ENCODE peak calls at places on chromosomes 4 and X, in six cellular contexts. One of them, this sample, is unnamed.

GRCh38 chrX:110847334-110847733 is 51.7 kb upstream of the CHRDL1 start:
- DNase-seq in kidney epithelial cell: no peak
- DNase-seq in left lung: no peak
- DNase-seq in cardiac muscle cell: peak; percentile 81
- DNase-seq in IMR-90: peak; percentile 63
- DNase-seq in tibial artery: no peak
- DNase-seq in this sample: no peak

GRCh38 chr4:145909331-145909730 is 29.3 kb downstream of the ZNF827 start:
- DNase-seq in kidney epithelial cell: no peak
- DNase-seq in IMR-90: no peak
- DNase-seq in tibial artery: no peak
- DNase-seq in cardiac muscle cell: peak; percentile 64
- DNase-seq in left lung: peak; percentile 77
- DNase-seq in this sample: no peak

GRCh38 chr4:150305995-150306394 is 227.8 kb downstream of the DCLK2 start:
- DNase-seq in cardiac muscle cell: no peak
- DNase-seq in left lung: no peak
- DNase-seq in kidney epithelial cell: no peak
- DNase-seq in tibial artery: no peak
- DNase-seq in IMR-90: peak; percentile 55
- DNase-seq in this sample: peak; percentile 39

GRCh38 chr4:7761720-7762119 is 177.9 kb downstream of the AFAP1 start:
- DNase-seq in kidney epithelial cell: no peak
- DNase-seq in IMR-90: peak; percentile 34
- DNase-seq in left lung: peak; percentile 52
- DNase-seq in cardiac muscle cell: peak; percentile 85
- DNase-seq in tibial artery: peak; percentile 89
- DNase-seq in this sample: no peak

GRCh38 chrX:66163849-66164401 is at the start of gene HEPH:
- DNase-seq in kidney epithelial cell: no peak
- DNase-seq in left lung: no peak
- DNase-seq in tibial artery: no peak
- DNase-seq in IMR-90: peak; percentile 34
- DNase-seq in cardiac muscle cell: peak; percentile 58
- DNase-seq in this sample: no peak

GRCh38 chrX:32673193-32673592 is 538.2 kb downstream of the DMD start:
- DNase-seq in IMR-90: peak; percentile 7
- DNase-seq in cardiac muscle cell: peak; percentile 17
- DNase-seq in left lung: no peak
- DNase-seq in kidney epithelial cell: no peak
- DNase-seq in tibial artery: no peak
- DNase-seq in this sample: no peak

GRCh38 chrX:106415276-106415895 is 196.4 kb upstream of the RADX start:
- DNase-seq in left lung: no peak
- DNase-seq in IMR-90: peak; percentile 13
- DNase-seq in tibial artery: no peak
- DNase-seq in cardiac muscle cell: peak; percentile 38
- DNase-seq in kidney epithelial cell: no peak
- DNase-seq in this sample: no peak

GRCh38 chr4:127503111-127503510 is 129.6 kb upstream of the INTU start:
- DNase-seq in tibial artery: no peak
- DNase-seq in kidney epithelial cell: no peak
- DNase-seq in cardiac muscle cell: no peak
- DNase-seq in left lung: no peak
- DNase-seq in IMR-90: peak; percentile 46
- DNase-seq in this sample: peak; percentile 62

GRCh38 chr4:152259866-152260265 is 276.0 kb downstream of the FBXW7 start:
- DNase-seq in left lung: no peak
- DNase-seq in kidney epithelial cell: peak; percentile 74
- DNase-seq in cardiac muscle cell: no peak
- DNase-seq in IMR-90: peak; percentile 77
- DNase-seq in tibial artery: no peak
- DNase-seq in this sample: no peak

GRCh38 chr4:48227662-48228061 is 42.0 kb downstream of the TEC start:
- DNase-seq in IMR-90: no peak
- DNase-seq in kidney epithelial cell: no peak
- DNase-seq in left lung: no peak
- DNase-seq in tibial artery: no peak
- DNase-seq in cardiac muscle cell: no peak
- DNase-seq in this sample: no peak

GRCh38 chrX:154541896-154542722 is 4.5 kb downstream of the G6PD start:
- DNase-seq in kidney epithelial cell: peak; percentile 51
- DNase-seq in cardiac muscle cell: no peak
- DNase-seq in IMR-90: peak; percentile 94
- DNase-seq in left lung: peak; percentile 69
- DNase-seq in tibial artery: peak; percentile 94
- DNase-seq in this sample: peak; percentile 82

GRCh38 chr4:19580090-19580489 is 671.6 kb upstream of the SLIT2 start:
- DNase-seq in kidney epithelial cell: no peak
- DNase-seq in left lung: no peak
- DNase-seq in cardiac muscle cell: no peak
- DNase-seq in tibial artery: no peak
- DNase-seq in IMR-90: peak; percentile 32
- DNase-seq in this sample: peak; percentile 14

GRCh38 chr4:105998210-105998609 is 102.9 kb downstream of the NPNT start:
- DNase-seq in left lung: no peak
- DNase-seq in IMR-90: no peak
- DNase-seq in tibial artery: no peak
- DNase-seq in kidney epithelial cell: peak; percentile 50
- DNase-seq in cardiac muscle cell: no peak
- DNase-seq in this sample: no peak

GRCh38 chr4:145930592-145930991 is 8.0 kb downstream of the ZNF827 start:
- DNase-seq in left lung: no peak
- DNase-seq in tibial artery: no peak
- DNase-seq in IMR-90: no peak
- DNase-seq in kidney epithelial cell: no peak
- DNase-seq in cardiac muscle cell: no peak
- DNase-seq in this sample: no peak

GRCh38 chr4:7279902-7280301 is 87.6 kb downstream of the SORCS2 start:
- DNase-seq in left lung: no peak
- DNase-seq in tibial artery: no peak
- DNase-seq in kidney epithelial cell: no peak
- DNase-seq in IMR-90: no peak
- DNase-seq in cardiac muscle cell: no peak
- DNase-seq in this sample: no peak

GRCh38 chr4:76723916-76724315 is 174.0 kb downstream of the SOWAHB start:
- DNase-seq in IMR-90: peak; percentile 91
- DNase-seq in cardiac muscle cell: no peak
- DNase-seq in left lung: no peak
- DNase-seq in tibial artery: no peak
- DNase-seq in kidney epithelial cell: peak; percentile 81
- DNase-seq in this sample: peak; percentile 83

GRCh38 chr4:169270156-169270809 is 473 bp downstream of the SH3RF1 start:
- DNase-seq in IMR-90: no peak
- DNase-seq in cardiac muscle cell: peak; percentile 65
- DNase-seq in tibial artery: peak; percentile 87
- DNase-seq in kidney epithelial cell: no peak
- DNase-seq in left lung: peak; percentile 57
- DNase-seq in this sample: no peak

GRCh38 chrX:618761-619450 is 11.7 kb upstream of the SHOX start:
- DNase-seq in IMR-90: no peak
- DNase-seq in kidney epithelial cell: no peak
- DNase-seq in tibial artery: no peak
- DNase-seq in left lung: no peak
- DNase-seq in cardiac muscle cell: no peak
- DNase-seq in this sample: no peak

GRCh38 chr4:144645621-144646522 is at the start of gene HHIP:
- DNase-seq in kidney epithelial cell: no peak
- DNase-seq in left lung: peak; percentile 66
- DNase-seq in tibial artery: peak; percentile 67
- DNase-seq in cardiac muscle cell: peak; percentile 62
- DNase-seq in IMR-90: peak; percentile 65
- DNase-seq in this sample: peak; percentile 47

GRCh38 chr4:35526456-35526855 is 717.9 kb downstream of the ARAP2 start:
- DNase-seq in tibial artery: no peak
- DNase-seq in kidney epithelial cell: no peak
- DNase-seq in cardiac muscle cell: no peak
- DNase-seq in left lung: no peak
- DNase-seq in IMR-90: no peak
- DNase-seq in this sample: no peak

GRCh38 chrX:119145241-119145653 is 17.6 kb upstream of the KIAA1210 start:
- DNase-seq in tibial artery: no peak
- DNase-seq in kidney epithelial cell: no peak
- DNase-seq in left lung: no peak
- DNase-seq in IMR-90: no peak
- DNase-seq in cardiac muscle cell: peak; percentile 6
- DNase-seq in this sample: no peak

GRCh38 chr4:5960197-5960880 is 57.9 kb downstream of the C4orf50 start:
- DNase-seq in kidney epithelial cell: no peak
- DNase-seq in tibial artery: no peak
- DNase-seq in left lung: no peak
- DNase-seq in IMR-90: no peak
- DNase-seq in cardiac muscle cell: no peak
- DNase-seq in this sample: no peak

GRCh38 chrX:103399744-103400143 is 23.4 kb downstream of the BEX3 start:
- DNase-seq in tibial artery: no peak
- DNase-seq in IMR-90: no peak
- DNase-seq in left lung: no peak
- DNase-seq in cardiac muscle cell: no peak
- DNase-seq in kidney epithelial cell: no peak
- DNase-seq in this sample: no peak

GRCh38 chrX:42943051-42943450 is 165.1 kb upstream of the PPP1R2C start:
- DNase-seq in IMR-90: no peak
- DNase-seq in left lung: no peak
- DNase-seq in tibial artery: no peak
- DNase-seq in cardiac muscle cell: no peak
- DNase-seq in kidney epithelial cell: no peak
- DNase-seq in this sample: no peak

GRCh38 chr4:167779280-167779679 is 313.1 kb upstream of the ANXA10 start:
- DNase-seq in left lung: no peak
- DNase-seq in IMR-90: no peak
- DNase-seq in tibial artery: no peak
- DNase-seq in cardiac muscle cell: no peak
- DNase-seq in kidney epithelial cell: no peak
- DNase-seq in this sample: no peak

DNA sequence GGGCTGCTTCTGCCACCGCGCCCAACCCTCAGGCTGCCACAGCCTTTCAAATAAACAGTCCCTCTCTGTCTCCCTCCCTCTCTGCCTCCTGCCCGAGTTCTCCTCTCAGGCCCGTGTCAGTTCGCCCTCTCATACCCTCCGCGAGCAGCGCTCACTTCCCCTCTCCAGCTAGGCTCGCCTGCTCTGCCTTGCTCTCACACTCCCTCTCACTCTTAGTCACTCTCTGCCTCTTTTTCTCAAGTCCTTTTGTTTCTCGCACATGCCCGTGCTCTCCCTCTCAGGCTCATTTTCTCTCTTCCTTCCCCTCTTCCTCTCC is 3.2 kb downstream of the EFNB1 start:
- DNase-seq in cardiac muscle cell: peak; percentile 53
- DNase-seq in IMR-90: peak; percentile 83
- DNase-seq in tibial artery: peak; percentile 78
- DNase-seq in kidney epithelial cell: peak; percentile 23
- DNase-seq in left lung: peak; percentile 68
- DNase-seq in this sample: peak; percentile 46
- H3K4me3 ChIP-seq in cardiac muscle cell: peak overlapping the region; percentile 88
- H3K4me3 ChIP-seq in IMR-90: peak overlapping the region; percentile 86
- H3K4me3 ChIP-seq in tibial artery: peak overlapping the region; percentile 83
- H3K4me3 ChIP-seq in kidney epithelial cell: peak overlapping the region; percentile 77
- H3K4me3 ChIP-seq in left lung: peak overlapping the region; percentile 54
- H3K4me3 ChIP-seq in this sample: peak overlapping the region; percentile 72

DNA sequence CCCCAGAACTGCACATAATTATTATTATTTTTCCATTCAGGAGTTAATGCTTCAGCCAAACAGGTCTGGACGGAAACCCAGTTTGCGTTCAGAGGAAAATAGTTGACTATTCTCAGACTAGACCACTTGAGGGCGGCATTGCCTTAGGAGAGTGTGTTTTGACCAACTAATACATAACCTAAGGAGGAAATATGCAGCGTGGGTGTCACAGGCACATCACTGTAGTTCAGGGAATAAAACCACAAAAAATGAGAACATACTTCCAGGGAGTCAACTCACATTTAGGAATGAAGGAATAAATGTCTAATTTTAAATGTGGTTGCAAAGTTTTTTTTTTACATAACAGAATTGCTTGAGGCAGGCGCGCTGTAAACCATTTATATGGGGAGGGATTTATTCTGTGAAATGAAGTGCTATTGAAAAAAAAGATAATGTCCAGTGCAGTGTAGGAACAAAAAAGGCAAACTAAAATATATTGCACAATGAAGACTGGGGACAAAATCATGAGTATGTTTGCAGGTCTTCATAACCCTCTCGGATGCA is 93.3 kb downstream of the SYNPO2 start:
- DNase-seq in cardiac muscle cell: peak; percentile 73
- DNase-seq in kidney epithelial cell: peak; percentile 26
- DNase-seq in left lung: peak; percentile 61
- DNase-seq in IMR-90: peak; percentile 96
- DNase-seq in tibial artery: no peak
- DNase-seq in this sample: peak; percentile 79
- H3K4me3 ChIP-seq in cardiac muscle cell: no peak overlapping the region
- H3K4me3 ChIP-seq in kidney epithelial cell: no peak overlapping the region
- H3K4me3 ChIP-seq in left lung: no peak overlapping the region
- H3K4me3 ChIP-seq in IMR-90: no peak overlapping the region
- H3K4me3 ChIP-seq in tibial artery: no peak overlapping the region
- H3K4me3 ChIP-seq in this sample: no peak overlapping the region

DNA sequence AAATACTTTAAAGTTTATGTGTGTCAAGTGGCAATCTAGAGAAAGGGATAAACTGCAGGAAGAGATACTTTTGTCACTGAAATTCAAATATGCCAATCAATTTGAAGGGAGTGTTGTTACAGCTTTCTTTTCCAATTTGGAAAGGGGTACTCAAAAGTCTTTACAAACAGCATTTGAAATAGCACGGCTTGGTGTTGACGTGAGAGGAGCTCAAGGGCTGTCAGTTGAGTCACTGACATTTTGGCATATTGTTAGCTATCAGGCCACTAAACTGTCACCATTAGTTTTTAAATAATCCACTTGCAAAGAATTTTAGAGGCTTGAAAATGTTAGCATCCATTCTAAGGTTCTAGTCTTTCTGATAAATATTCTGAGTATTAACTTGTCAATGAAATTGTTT is 698.4 kb downstream of the IL1RAPL1 start:
- DNase-seq in IMR-90: no peak
- DNase-seq in tibial artery: no peak
- DNase-seq in left lung: no peak
- DNase-seq in kidney epithelial cell: no peak
- DNase-seq in cardiac muscle cell: peak; percentile 15
- DNase-seq in this sample: no peak
- H3K4me3 ChIP-seq in IMR-90: no peak overlapping the region
- H3K4me3 ChIP-seq in tibial artery: no peak overlapping the region
- H3K4me3 ChIP-seq in left lung: no peak overlapping the region
- H3K4me3 ChIP-seq in kidney epithelial cell: no peak overlapping the region
- H3K4me3 ChIP-seq in cardiac muscle cell: no peak overlapping the region
- H3K4me3 ChIP-seq in this sample: no peak overlapping the region

DNA sequence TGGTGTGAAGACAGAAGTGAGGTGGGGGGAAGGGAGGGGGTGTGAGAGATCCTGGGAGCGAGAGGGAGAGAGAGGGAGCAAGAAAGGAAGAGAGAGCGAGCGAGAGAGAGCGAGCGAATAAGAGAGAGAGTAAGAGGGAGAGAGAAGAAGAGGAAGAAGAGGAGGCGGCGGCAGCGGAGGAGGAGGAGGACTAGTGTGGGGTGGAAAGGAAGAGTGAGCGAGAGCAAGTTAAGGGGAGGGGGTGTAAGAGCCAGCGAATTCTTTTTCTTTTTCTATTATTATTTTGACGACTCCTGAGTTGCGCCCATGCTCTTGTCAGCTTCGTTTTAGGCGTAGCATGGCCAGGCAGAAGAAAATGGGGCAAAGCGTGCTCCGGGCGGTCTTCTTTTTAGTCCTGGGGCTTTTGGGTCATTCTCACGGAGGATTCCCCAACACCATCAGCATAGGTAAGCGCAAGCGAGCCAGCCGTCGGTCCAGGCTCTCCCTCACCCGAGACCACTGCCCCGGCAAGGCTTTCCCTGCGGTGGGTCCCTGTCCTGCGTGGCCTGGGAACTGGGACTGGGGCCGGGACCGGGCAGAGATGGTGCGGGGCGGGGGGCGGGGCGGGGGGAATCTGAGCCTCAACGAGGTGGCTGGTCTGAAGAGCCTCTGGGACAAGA is at the start of gene GRIA3:
- DNase-seq in cardiac muscle cell: no peak
- DNase-seq in tibial artery: peak; percentile 53
- DNase-seq in left lung: no peak
- DNase-seq in kidney epithelial cell: no peak
- DNase-seq in IMR-90: no peak
- DNase-seq in this sample: peak; percentile 35
- H3K4me3 ChIP-seq in cardiac muscle cell: peak within 1 kb of the TSS; percentile 52
- H3K4me3 ChIP-seq in tibial artery: peak within 1 kb of the TSS; percentile 60
- H3K4me3 ChIP-seq in left lung: no peak within 1 kb of the TSS
- H3K4me3 ChIP-seq in kidney epithelial cell: peak within 1 kb of the TSS; percentile 49
- H3K4me3 ChIP-seq in IMR-90: no peak within 1 kb of the TSS
- H3K4me3 ChIP-seq in this sample: peak within 1 kb of the TSS; percentile 56